ENCODE peak calls at places on chromosomes 4 and X, in ten cellular contexts. W is T47D; T is posterior cingulate gyrus; S is HT-29; N is anterior cingulate cortex; V is NCI-H2171 treated with DMSO at 0.1 percent for 48 hours; X is activated CD4-positive, CD25-positive, alpha-beta regulatory T cell; F is Karpas-422; J is ELF-1; Y is stimulated activated CD8-positive, alpha-beta memory T cell treated with anti-CD3 and anti-CD28 coated beads, Interleukin-15, amount 100 ng/mL, for 24 hours. E is an unnamed sample.

GRCh38 chrX:143571521-143571920 is 54.2 kb upstream of the SPANXN3 start:
- DNase-seq in X (no peak), N (no peak), F (no peak), W (no peak), J (no peak), V (no peak), S (no peak), Y (no peak), T (no peak), E (no peak)

GRCh38 chr4:109873791-109874514 is 26.0 kb downstream of the LRIT3 start:
- DNase-seq in V (no peak), F (no peak), W (peak; percentile 44), T (no peak), Y (no peak), N (no peak), X (no peak), J (no peak), S (no peak), E (no peak)

GRCh38 chr4:36094995-36095394 is 149.3 kb downstream of the ARAP2 start:
- DNase-seq in W (no peak), F (no peak), J (no peak), V (no peak), X (no peak), Y (no peak), N (no peak), S (no peak), T (no peak), E (no peak)

GRCh38 chr4:113821851-113822250 is 60.3 kb upstream of the CAMK2D start:
- DNase-seq in J (no peak), S (no peak), N (no peak), Y (no peak), V (no peak), W (no peak), X (no peak), T (no peak), F (no peak), E (no peak)

GRCh38 chr4:13483142-13484044 is 747 bp downstream of the RAB28 start:
- DNase-seq in N (peak; percentile 64), F (peak; percentile 77), J (peak; percentile 79), T (no peak), V (peak; percentile 19), Y (no peak), X (no peak), W (peak; percentile 61), S (peak; percentile 65), E (no peak)

GRCh38 chr4:148477276-148477675 is 35.1 kb upstream of the NR3C2 start:
- DNase-seq in F (no peak), Y (no peak), W (no peak), V (no peak), S (no peak), N (no peak), X (no peak), J (no peak), T (no peak), E (no peak)

GRCh38 chrX:154710309-154710708 is 40.6 kb downstream of the GAB3 start:
- DNase-seq in X (no peak), T (no peak), S (no peak), Y (no peak), W (no peak), V (no peak), J (no peak), N (no peak), F (no peak), E (no peak)

GRCh38 chr4:86934772-86935498 is at the start of gene AFF1:
- DNase-seq in Y (peak; percentile 64), S (peak; percentile 91), F (peak; percentile 91), N (peak; percentile 94), V (peak; percentile 55), W (peak; percentile 93), J (peak; percentile 89), T (peak; percentile 87), X (peak; percentile 87), E (peak; percentile 76)

GRCh38 chr4:43071069-43071468 is 178.6 kb downstream of the GRXCR1 start:
- DNase-seq in V (no peak), N (no peak), X (no peak), W (no peak), Y (no peak), J (no peak), F (no peak), T (no peak), S (no peak), E (no peak)

GRCh38 chr4:26737385-26737784 is 123.3 kb upstream of the STIM2 start:
- DNase-seq in F (no peak), X (no peak), V (no peak), T (no peak), W (no peak), Y (no peak), N (no peak), J (no peak), S (no peak), E (no peak)

GRCh38 chrX:39201305-39201990 is 400.2 kb downstream of the MID1IP1 start:
- DNase-seq in F (peak; percentile 56), J (no peak), T (no peak), N (no peak), X (no peak), V (no peak), W (peak; percentile 65), S (no peak), Y (no peak), E (no peak)

GRCh38 chrX:145825896-145826295 is 8.3 kb downstream of the SLITRK2 start:
- DNase-seq in V (no peak), T (no peak), F (peak; percentile 68), Y (no peak), J (no peak), N (no peak), W (peak; percentile 30), S (peak; percentile 42), X (no peak), E (no peak)

GRCh38 chr4:189385579-189385978 is 555.1 kb upstream of the FRG1 start:
- DNase-seq in V (no peak), N (no peak), W (no peak), F (no peak), S (no peak), J (no peak), T (no peak), Y (no peak), X (no peak), E (no peak)

GRCh38 chrX:125436855-125437254 is 117.2 kb downstream of the TEX13C start:
- DNase-seq in S (peak; percentile 54), J (peak; percentile 21), Y (no peak), V (no peak), T (no peak), N (no peak), F (peak; percentile 86), W (peak; percentile 33), X (no peak), E (no peak)

GRCh38 chr4:70437212-70437611 is 34.8 kb upstream of the MUC7 start:
- DNase-seq in Y (no peak), N (no peak), F (no peak), W (peak; percentile 27), T (no peak), S (peak; percentile 34), V (no peak), J (peak; percentile 10), X (no peak), E (no peak)

GRCh38 chr4:123666486-123666885 is 269.9 kb downstream of the SPRY1 start:
- DNase-seq in T (no peak), X (no peak), W (no peak), S (no peak), J (no peak), V (no peak), N (no peak), Y (no peak), F (no peak), E (no peak)

GRCh38 chrX:48490661-48491060 is 14.7 kb downstream of the FTSJ1 start:
- DNase-seq in W (no peak), X (no peak), T (no peak), Y (no peak), N (no peak), S (no peak), V (no peak), J (no peak), F (no peak), E (no peak)

GRCh38 chrX:9940397-9940796 is 26.8 kb upstream of the CLDN34 start:
- DNase-seq in W (no peak), J (no peak), T (peak; percentile 49), S (peak; percentile 37), X (no peak), N (no peak), Y (no peak), V (no peak), F (no peak), E (no peak)

GRCh38 chrX:20594985-20595384 is 328.3 kb upstream of the RPS6KA3 start:
- DNase-seq in Y (no peak), J (peak; percentile 55), V (peak; percentile 44), W (peak; percentile 11), X (no peak), N (no peak), F (no peak), S (peak; percentile 24), T (no peak), E (no peak)

GRCh38 chrX:44342866-44343265 is 606 bp downstream of the EFHC2 start:
- DNase-seq in Y (no peak), V (no peak), S (no peak), N (no peak), J (no peak), W (no peak), F (no peak), X (no peak), T (no peak), E (no peak)

GRCh38 chrX:91137881-91138280 is 296.8 kb upstream of the PABPC5 start:
- DNase-seq in J (no peak), Y (no peak), N (no peak), T (no peak), W (no peak), S (no peak), X (no peak), V (no peak), F (no peak), E (no peak)

GRCh38 chrX:31633349-31633748 is 561.5 kb upstream of the FTHL17 start:
- DNase-seq in W (no peak), N (no peak), T (no peak), F (no peak), V (no peak), X (no peak), Y (no peak), S (no peak), J (no peak), E (no peak)

GRCh38 chr4:186146443-186146842 is 41.9 kb downstream of the FAM149A start:
- DNase-seq in T (no peak), F (no peak), N (no peak), X (no peak), Y (no peak), V (no peak), W (no peak), S (no peak), J (no peak), E (no peak)

GRCh38 chr4:168651374-168651773 is 154.5 kb downstream of the PALLD start:
- DNase-seq in S (no peak), X (no peak), F (no peak), J (no peak), W (no peak), T (no peak), Y (no peak), N (no peak), V (no peak), E (no peak)

GRCh38 chrX:9352243-9352642 is 112.6 kb upstream of the TBL1X start:
- DNase-seq in S (no peak), X (no peak), F (peak; percentile 62), J (no peak), V (no peak), W (no peak), T (no peak), N (no peak), Y (no peak), E (no peak)

GRCh38 chrX:148567229-148567628 is 66.8 kb downstream of the AFF2 start:
- DNase-seq in S (no peak), Y (no peak), X (no peak), N (no peak), T (no peak), W (no peak), V (no peak), F (no peak), J (peak; percentile 47), E (no peak)

GRCh38 chr4:137968956-137969709 is 273.0 kb downstream of the SLC7A11 start:
- DNase-seq in V (no peak), F (no peak), X (no peak), W (no peak), N (no peak), J (no peak), Y (no peak), S (no peak), T (no peak), E (no peak)

GRCh38 chrX:31074522-31074921 is 2.7 kb upstream of the FTHL17 start:
- DNase-seq in T (no peak), X (no peak), S (no peak), J (no peak), N (no peak), F (no peak), W (no peak), V (no peak), Y (no peak), E (no peak)